ENCODE peak calls at places on chromosomes 2 and 18, in nine cellular contexts. S is AG09319, D is RWPE1, E is ovary, V is GM12864, Z is dorsolateral prefrontal cortex, A is body of pancreas, H is cardiac muscle cell, I is nephron progenitor cell. P is an unnamed sample.

GRCh38 chr2:121093735-121094520 is 191.1 kb downstream of the TFCP2L1 start:
- DNase-seq in S (no peak), D (no peak), E (no peak), V (no peak), Z (no peak), A (no peak), H (no peak), I (no peak), P (no peak)

GRCh38 chr2:102385522-102385921 is 29.9 kb downstream of the IL18R1 start:
- DNase-seq in S (no peak), D (no peak), E (no peak), V (no peak), Z (no peak), A (no peak), H (no peak), I (no peak), P (no peak)

GRCh38 chr2:201949036-201950012 is 84.3 kb upstream of the FZD7 start:
- DNase-seq in S (no peak), D (no peak), E (no peak), V (no peak), Z (no peak), A (no peak), H (no peak), I (peak; percentile 53), P (no peak)

GRCh38 chr18:59911600-59911999 is 11.8 kb downstream of the PMAIP1 start:
- DNase-seq in S (no peak), D (no peak), E (no peak), V (no peak), Z (no peak), A (no peak), H (no peak), I (no peak), P (no peak)

GRCh38 chr2:98907966-98908905 is 27.8 kb downstream of the CRACDL start:
- DNase-seq in S (no peak), D (peak; percentile 20), E (no peak), V (no peak), Z (no peak), A (no peak), H (peak; percentile 29), I (no peak), P (no peak)

GRCh38 chr2:72263043-72263780 is 115.5 kb upstream of the CYP26B1 start:
- DNase-seq in S (no peak), D (no peak), E (no peak), V (no peak), Z (no peak), A (no peak), H (no peak), I (no peak), P (no peak)

GRCh38 chr2:235860111-235860510 is 308.1 kb downstream of the GBX2 start:
- DNase-seq in S (no peak), D (no peak), E (no peak), V (no peak), Z (no peak), A (no peak), H (no peak), I (no peak), P (no peak)

GRCh38 chr2:55164534-55165104 is 67.5 kb downstream of the CLHC1 start:
- DNase-seq in S (no peak), D (no peak), E (no peak), V (no peak), Z (no peak), A (no peak), H (no peak), I (no peak), P (no peak)

GRCh38 chr2:108825254-108825653 is 38.7 kb downstream of the CCDC138 start:
- DNase-seq in S (no peak), D (no peak), E (no peak), V (no peak), Z (no peak), A (no peak), H (no peak), I (no peak), P (no peak)

GRCh38 chr2:1584691-1585485 is 159.4 kb downstream of the PXDN start:
- DNase-seq in S (no peak), D (no peak), E (no peak), V (no peak), Z (no peak), A (no peak), H (no peak), I (no peak), P (no peak)

GRCh38 chr2:10057231-10058107 is 14.1 kb downstream of the KLF11 start:
- DNase-seq in S (peak; percentile 39), D (peak; percentile 74), E (peak; percentile 91), V (no peak), Z (no peak), A (no peak), H (peak; percentile 57), I (peak; percentile 69), P (peak; percentile 24)

DNA sequence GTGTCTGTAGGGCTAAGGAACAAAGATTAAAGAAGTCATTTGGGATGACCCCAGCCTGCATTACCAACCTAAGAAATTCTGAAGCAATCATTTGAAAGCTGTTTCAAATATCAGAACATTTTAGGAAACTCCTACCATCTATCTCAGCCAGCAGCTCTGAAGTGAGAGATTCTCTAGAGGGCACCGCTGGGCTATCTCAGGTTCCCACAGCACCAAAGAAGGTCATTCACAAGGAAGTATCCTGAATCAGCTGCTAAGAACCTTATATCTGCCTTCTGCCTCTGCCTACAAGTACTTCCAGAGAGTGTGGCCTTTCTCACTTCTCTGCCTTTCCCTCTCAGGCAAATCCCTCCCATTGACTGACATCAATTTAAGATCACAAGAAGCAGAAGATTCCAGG is 13.4 kb upstream of the EVA1A start:
- DNase-seq in S (no peak), D (no peak), E (no peak), V (no peak), Z (no peak), A (no peak), H (no peak), I (no peak), P (no peak)
- TF ChIP-seq CTCF in S (peak; percentile 31), D (no peak), E (no peak), V (no peak), Z (no peak), A (no peak), H (no peak), I (no peak), P (peak; percentile 6)

DNA sequence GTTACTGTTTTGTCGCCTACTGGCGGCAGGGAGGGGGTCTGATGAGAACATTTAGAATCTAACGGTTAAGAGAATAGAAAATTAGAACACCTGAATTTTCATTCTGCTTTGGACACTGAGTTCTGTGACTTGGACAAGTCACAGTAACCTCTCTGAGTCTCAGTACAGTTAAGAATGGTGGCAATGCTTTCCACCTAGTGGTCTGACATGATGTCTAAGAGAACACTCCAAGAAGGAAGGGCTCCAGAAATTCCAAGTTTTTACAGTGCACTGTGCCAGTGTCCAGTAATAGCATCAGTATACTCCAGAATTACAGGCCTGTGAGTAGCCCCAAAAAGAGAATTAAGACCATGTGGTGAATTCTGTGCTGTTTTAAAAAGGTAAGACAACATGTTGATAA is 174.1 kb upstream of the ZFP36L2 start:
- DNase-seq in S (no peak), D (no peak), E (no peak), V (no peak), Z (no peak), A (no peak), H (no peak), I (no peak), P (no peak)
- TF ChIP-seq CTCF in S (peak; percentile 17), D (no peak), E (no peak), V (no peak), Z (no peak), A (no peak), H (no peak), I (no peak), P (peak; percentile 27)

DNA sequence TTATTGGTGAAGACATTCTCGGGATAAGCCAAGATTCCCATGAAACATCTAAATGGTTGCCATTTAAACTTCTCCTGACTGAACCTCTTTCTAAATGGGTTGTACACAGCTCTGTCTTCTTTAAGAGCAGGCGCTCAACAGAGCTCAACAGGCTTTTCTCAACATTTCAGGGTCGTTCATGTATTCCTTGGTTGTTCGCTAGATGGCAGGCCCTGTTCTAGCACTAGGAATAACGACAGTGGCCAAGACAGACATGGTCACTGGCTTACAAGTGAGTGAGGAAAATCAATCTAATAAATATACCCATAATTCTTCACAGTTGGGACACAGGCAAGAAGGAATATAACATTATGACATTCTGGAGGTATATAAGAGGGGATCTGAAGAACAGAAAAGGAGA is 154.5 kb downstream of the SMAD2 start:
- DNase-seq in S (no peak), D (no peak), E (no peak), V (no peak), Z (no peak), A (no peak), H (peak; percentile 40), I (no peak), P (no peak)
- TF ChIP-seq CTCF in S (peak; percentile 35), D (no peak), E (no peak), V (peak; percentile 21), Z (peak; percentile 52), A (no peak), H (peak; percentile 22), I (no peak), P (no peak)

DNA sequence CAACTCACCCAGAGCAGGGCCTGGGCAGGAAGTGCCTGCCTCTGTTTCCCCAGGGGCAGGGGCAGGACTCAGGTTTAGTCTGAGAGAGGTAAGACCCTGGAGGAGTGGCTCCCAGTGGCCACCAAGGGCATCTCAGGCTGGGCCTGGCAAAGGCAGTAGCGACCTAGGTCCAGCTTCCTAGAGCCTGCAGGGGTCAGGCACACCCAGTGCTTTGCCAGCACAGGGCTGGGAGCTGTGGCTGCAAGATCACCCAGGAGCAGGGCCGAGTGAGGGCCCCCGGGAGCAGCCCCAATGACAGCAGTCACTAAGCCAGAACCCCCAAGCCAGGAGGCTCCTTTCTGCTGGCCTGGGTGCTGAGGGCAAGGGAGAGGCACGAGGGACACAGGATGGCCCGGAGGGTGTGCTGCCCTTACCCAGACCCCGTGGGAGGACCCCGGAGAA is 8.8 kb upstream of the DUSP2 start:
- DNase-seq in S (no peak), D (no peak), E (no peak), V (no peak), Z (peak; percentile 35), A (no peak), H (no peak), I (no peak), P (no peak)
- TF ChIP-seq CTCF in S (no peak), D (no peak), E (no peak), V (no peak), Z (no peak), A (no peak), H (no peak), I (no peak), P (no peak)

GRCh38 chr2:148752977-148753376 is 108.4 kb downstream of the EPC2 start:
- DNase-seq in S (no peak), D (no peak), E (no peak), V (no peak), Z (no peak), A (no peak), H (no peak), I (no peak), P (no peak)
- TF ChIP-seq CTCF in S (no peak), D (no peak), E (no peak), V (no peak), Z (no peak), A (no peak), H (no peak), I (no peak), P (no peak)

P was measured in astrocyte of the cerebellum.